ENCODE peak calls at places on chromosomes 11 and 22, in eight cellular contexts. Y is upper lobe of right lung; C is mucosa of descending colon; M is right atrium auricular region; O is body of pancreas; A is cardiac muscle cell; F is tibial nerve; X is naive thymus-derived CD4-positive, alpha-beta T cell. G is an unnamed sample.

GRCh38 chr11:126965331-126965730 is 35.2 kb downstream of the KIRREL3 start:
- DNase-seq in Y (no peak), C (no peak), M (no peak), O (no peak), A (no peak), F (no peak), X (no peak), G (no peak)

GRCh38 chr11:59923813-59924212 is 14.4 kb upstream of the OOSP1 start:
- DNase-seq in Y (no peak), C (no peak), M (no peak), O (no peak), A (no peak), F (no peak), X (no peak), G (no peak)

GRCh38 chr11:76669901-76670474 is 559 bp downstream of the LRRC32 start:
- DNase-seq in Y (peak; percentile 55), C (no peak), M (no peak), O (peak; percentile 32), A (peak; percentile 43), F (no peak), X (no peak), G (no peak)

GRCh38 chr22:41873391-41873790 is 40.5 kb downstream of the SREBF2 start:
- DNase-seq in Y (no peak), C (no peak), M (no peak), O (no peak), A (no peak), F (no peak), X (no peak), G (no peak)

GRCh38 chr22:41975299-41976069 is 6.2 kb downstream of the SEPTIN3 start:
- DNase-seq in Y (no peak), C (no peak), M (no peak), O (no peak), A (no peak), F (no peak), X (no peak), G (no peak)

GRCh38 chr11:33893711-33894401 is 2.0 kb upstream of the LMO2 start:
- DNase-seq in Y (no peak), C (no peak), M (no peak), O (no peak), A (no peak), F (no peak), X (peak; percentile 20), G (no peak)

GRCh38 chr11:13242564-13242963 is 35.0 kb upstream of the BMAL1 start:
- DNase-seq in Y (no peak), C (no peak), M (no peak), O (no peak), A (no peak), F (no peak), X (no peak), G (no peak)

GRCh38 chr22:38313384-38313955 is 3.8 kb downstream of the CSNK1E start:
- DNase-seq in Y (no peak), C (peak; percentile 63), M (peak; percentile 79), O (peak; percentile 42), A (no peak), F (no peak), X (no peak), G (no peak)

GRCh38 chr11:89293966-89294679 is 116.4 kb downstream of the TYR start:
- DNase-seq in Y (peak; percentile 43), C (no peak), M (no peak), O (peak; percentile 8), A (peak; percentile 14), F (no peak), X (no peak), G (no peak)

GRCh38 chr11:31240340-31240904 is 129.1 kb downstream of the DCDC1 start:
- DNase-seq in Y (no peak), C (no peak), M (no peak), O (peak; percentile 17), A (peak; percentile 70), F (peak; percentile 22), X (no peak), G (no peak)

GRCh38 chr11:121892131-121892681 is 223.8 kb downstream of the BLID start:
- DNase-seq in Y (no peak), C (no peak), M (no peak), O (no peak), A (peak; percentile 12), F (no peak), X (no peak), G (no peak)

GRCh38 chr11:71990721-71991120 is 8.0 kb upstream of the IL18BP start:
- DNase-seq in Y (no peak), C (no peak), M (no peak), O (no peak), A (no peak), F (no peak), X (no peak), G (peak; percentile 55)

GRCh38 chr22:46057762-46058420 is 80.9 kb upstream of the WNT7B start:
- DNase-seq in Y (peak; percentile 71), C (peak; percentile 50), M (no peak), O (peak; percentile 71), A (no peak), F (peak; percentile 78), X (no peak), G (no peak)

GRCh38 chr11:66688561-66689534 is 11.2 kb upstream of the RBM4B start:
- DNase-seq in Y (peak; percentile 60), C (no peak), M (no peak), O (no peak), A (no peak), F (no peak), X (no peak), G (no peak)

GRCh38 chr11:90344546-90344945 is 121.7 kb upstream of the CHORDC1 start:
- DNase-seq in Y (no peak), C (no peak), M (no peak), O (no peak), A (no peak), F (no peak), X (no peak), G (no peak)

GRCh38 chr11:83689062-83689461 is 402.9 kb upstream of the CCDC90B start:
- DNase-seq in Y (no peak), C (no peak), M (no peak), O (no peak), A (no peak), F (no peak), X (no peak), G (no peak)

GRCh38 chr22:20517422-20517821 is 10.0 kb downstream of the MED15 start:
- DNase-seq in Y (no peak), C (no peak), M (no peak), O (no peak), A (no peak), F (no peak), X (no peak), G (no peak)

GRCh38 chr11:3638513-3638912 is 3.3 kb downstream of the ART5 start:
- DNase-seq in Y (no peak), C (no peak), M (no peak), O (no peak), A (no peak), F (no peak), X (no peak), G (no peak)

DNA sequence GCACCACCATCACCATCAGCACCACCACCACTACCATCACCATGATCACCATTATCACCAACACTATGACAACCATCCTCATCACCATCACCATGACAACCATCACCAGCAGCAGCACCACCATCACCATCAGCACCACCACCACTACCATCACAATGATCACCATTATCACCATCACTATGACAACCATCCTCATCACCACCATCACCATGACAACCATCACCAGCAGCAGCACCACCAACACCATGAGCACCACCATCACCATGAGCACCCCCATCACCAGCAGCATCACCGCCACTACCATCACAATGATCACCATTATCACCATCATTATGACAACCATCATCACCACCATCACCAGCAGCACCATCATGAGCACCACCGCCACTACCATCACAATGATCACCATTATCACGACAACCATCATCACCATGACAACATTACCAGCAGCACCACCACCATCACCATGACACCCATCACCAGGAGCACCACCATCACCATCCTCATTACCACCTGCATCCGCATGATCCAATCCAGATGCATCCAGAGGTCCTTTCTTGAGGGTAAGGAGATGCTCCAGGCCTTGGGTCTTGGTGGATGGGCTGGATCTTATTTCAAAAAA is 23.8 kb downstream of the PHF21B start:
- DNase-seq in Y (no peak), C (no peak), M (no peak), O (no peak), A (no peak), F (no peak), X (no peak), G (no peak)
- H3K4me3 ChIP-seq in Y (no peak overlapping the region), C (no peak overlapping the region), M (no peak overlapping the region), O (no peak overlapping the region), A (no peak overlapping the region), F (no peak overlapping the region), X (no peak overlapping the region), G (no peak overlapping the region)

DNA sequence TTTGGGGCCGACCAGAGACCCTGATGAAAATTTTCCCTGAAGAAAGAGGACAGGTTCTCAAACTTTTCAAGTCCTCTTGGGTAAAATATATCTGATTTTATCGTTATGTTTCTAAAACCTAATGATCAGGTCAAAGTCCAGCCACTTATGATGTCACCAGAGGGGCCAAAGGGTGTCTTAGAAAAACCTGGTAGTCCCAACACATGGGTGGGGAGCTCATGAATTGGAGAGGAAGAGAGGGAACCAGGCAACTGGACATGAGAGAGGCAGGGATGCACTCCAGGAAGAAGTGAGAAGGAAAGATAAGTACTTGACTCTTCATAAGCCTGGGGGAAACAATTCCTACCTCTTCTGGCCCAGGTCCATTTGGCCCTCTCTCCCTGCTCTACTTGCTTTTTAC is 9.2 kb downstream of the SLC5A1 start:
- DNase-seq in Y (no peak), C (no peak), M (no peak), O (no peak), A (no peak), F (no peak), X (no peak), G (no peak)
- H3K4me1 ChIP-seq in Y (no peaks in the 10 kb centered on the region), C (no peaks in the 10 kb centered on the region), M (peaks cover 21% of the 10 kb centered on the region), O (no peaks in the 10 kb centered on the region), A (no peaks in the 10 kb centered on the region), F (no peaks in the 10 kb centered on the region), X (no peaks in the 10 kb centered on the region), G (no peaks in the 10 kb centered on the region)

GRCh38 chr22:23088199-23088604 is 17.9 kb downstream of the GNAZ start:
- DNase-seq in Y (no peak), C (no peak), M (no peak), O (no peak), A (no peak), F (no peak), X (no peak), G (no peak)

GRCh38 chr22:23089010-23089409 is 18.7 kb downstream of the GNAZ start:
- DNase-seq in Y (no peak), C (no peak), M (no peak), O (no peak), A (no peak), F (no peak), X (no peak), G (no peak)

GRCh38 chr22:23090079-23090835 is 19.9 kb downstream of the GNAZ start:
- DNase-seq in Y (no peak), C (no peak), M (no peak), O (no peak), A (no peak), F (no peak), X (no peak), G (no peak)

GRCh38 chr22:23091760-23092159 is 21.4 kb downstream of the GNAZ start:
- DNase-seq in Y (no peak), C (no peak), M (no peak), O (no peak), A (no peak), F (no peak), X (no peak), G (no peak)

GRCh38 chr22:23089633-23090032 is 19.3 kb downstream of the GNAZ start:
- DNase-seq in Y (no peak), C (no peak), M (no peak), O (no peak), A (no peak), F (no peak), X (no peak), G (no peak)
- H3K36me3 ChIP-seq in Y (no peaks in the 10 kb centered on the region), C (no peaks in the 10 kb centered on the region), M (no peaks in the 10 kb centered on the region), O (no peaks in the 10 kb centered on the region), A (no peaks in the 10 kb centered on the region), F (no peaks in the 10 kb centered on the region), X (no peaks in the 10 kb centered on the region), G (no peaks in the 10 kb centered on the region)

GRCh38 chr11:46315783-46316563 is 31.3 kb upstream of the DGKZ start:
- DNase-seq in Y (no peak), C (no peak), M (no peak), O (peak; percentile 89), A (no peak), F (no peak), X (no peak), G (no peak)
- H3K4me3 ChIP-seq in Y (no peak overlapping the region), C (no peak overlapping the region), M (no peak overlapping the region), O (no peak overlapping the region), A (no peak overlapping the region), F (no peak overlapping the region), X (no peak overlapping the region), G (no peak overlapping the region)